ENCODE peak calls at places on chromosomes 3 and 15, in eight cellular contexts. F, N, M, L, E, J, R and K are unnamed samples.

GRCh38 chr3:64058592-64058991 is 35.3 kb upstream of the PSMD6 start:
- DNase-seq in F (no peak), R (no peak), J (no peak), E (no peak), N (no peak), L (no peak), M (no peak), K (no peak)

GRCh38 chr3:14370719-14371572 is 31.5 kb upstream of the SLC6A6 start:
- DNase-seq in J (no peak), R (no peak), N (no peak), L (no peak), M (peak; percentile 27), E (no peak), F (no peak), K (no peak)

GRCh38 chr15:91853968-91854943 is 748 bp downstream of the SLCO3A1 start:
- DNase-seq in N (no peak), J (peak; percentile 42), M (peak; percentile 83), E (peak; percentile 35), F (no peak), R (peak; percentile 34), L (peak; percentile 58), K (peak; percentile 42)

GRCh38 chr3:186105543-186105942 is 3.3 kb downstream of the ETV5 start:
- DNase-seq in E (no peak), M (no peak), N (no peak), L (no peak), R (peak; percentile 57), F (no peak), J (peak; percentile 8), K (no peak)

GRCh38 chr3:17581421-17582080 is 160.9 kb downstream of the TBC1D5 start:
- DNase-seq in J (no peak), M (no peak), F (peak; percentile 53), R (no peak), L (no peak), N (no peak), E (no peak), K (no peak)

GRCh38 chr3:40043444-40043755 is 234.0 kb downstream of the MYRIP start:
- DNase-seq in M (no peak), R (no peak), F (peak; percentile 65), N (no peak), L (no peak), E (no peak), J (no peak), K (no peak)

GRCh38 chr3:151772825-151773480 is 39.2 kb downstream of the AADACL2 start:
- DNase-seq in M (peak; percentile 22), N (no peak), J (no peak), E (no peak), R (no peak), L (no peak), F (no peak), K (no peak)

GRCh38 chr15:25652697-25653096 is 210.4 kb downstream of the ATP10A start:
- DNase-seq in N (no peak), J (no peak), R (no peak), E (no peak), F (no peak), L (no peak), M (no peak), K (no peak)

GRCh38 chr3:58238830-58239229 is 1.2 kb downstream of the ABHD6 start:
- DNase-seq in L (no peak), J (no peak), M (no peak), N (no peak), E (no peak), R (no peak), F (no peak), K (no peak)